ENCODE peak calls at places on chromosomes 4 and X, in eight cellular contexts. A is activated T-helper 1 cell treated with Interleukin-2 at 50 U/mL for 16 hours; F is T-helper 9 cell; U is NCI-H1105 treated with DMSO at 0.1 percent for 48 hours; B is neural crest cell; H is MM.1S; Y is NCI-H510A treated with DMSO at 0.1 percent for 48 hours; Z is activated CD8-positive, alpha-beta T cell treated with anti-CD3 and anti-CD28 coated beads, Interleukin-2, amount 10 ng/mL, durations not matched to agents 7 days and 5 days. R is an unnamed sample.
A peak's percentile ranks its signal among the peaks of the same experiment; 100 is the strongest.

GRCh38 chr4:86720508-86721068 is 126.5 kb downstream of the PTPN13 start:
- DNase-seq in A (no peak), F (no peak), U (no peak), B (no peak), H (no peak), Y (no peak), Z (no peak), R (peak; percentile 2)

GRCh38 chr4:154602404-154603020 is 9.9 kb downstream of the FGG start:
- DNase-seq in A (no peak), F (no peak), U (no peak), B (no peak), H (no peak), Y (no peak), Z (no peak), R (no peak)

GRCh38 chr4:142656178-142656577 is 189.9 kb downstream of the INPP4B start:
- DNase-seq in A (no peak), F (peak; percentile 5), U (no peak), B (no peak), H (no peak), Y (no peak), Z (no peak), R (peak; percentile 32)

GRCh38 chr4:123484291-123484926 is 87.8 kb downstream of the SPRY1 start:
- DNase-seq in A (no peak), F (no peak), U (peak; percentile 22), B (no peak), H (no peak), Y (peak; percentile 67), Z (no peak), R (no peak)

GRCh38 chr4:156628858-156629257 is 342.7 kb downstream of the PDGFC start:
- DNase-seq in A (no peak), F (no peak), U (no peak), B (no peak), H (peak; percentile 49), Y (no peak), Z (no peak), R (no peak)

GRCh38 chr4:2786152-2786671 is 6.7 kb upstream of the SH3BP2 start:
- DNase-seq in A (no peak), F (peak; percentile 48), U (no peak), B (no peak), H (no peak), Y (no peak), Z (no peak), R (no peak)

GRCh38 chr4:30956891-30957290 is 236.7 kb downstream of the PCDH7 start:
- DNase-seq in A (no peak), F (no peak), U (no peak), B (no peak), H (no peak), Y (no peak), Z (no peak), R (no peak)

GRCh38 chr4:14196141-14196540 is 568.6 kb upstream of the BOD1L1 start:
- DNase-seq in A (no peak), F (no peak), U (no peak), B (peak; percentile 62), H (peak; percentile 21), Y (no peak), Z (peak; percentile 29), R (peak; percentile 70)

GRCh38 chr4:8318509-8318908 is 49.0 kb downstream of the HTRA3 start:
- DNase-seq in A (no peak), F (no peak), U (no peak), B (no peak), H (no peak), Y (no peak), Z (no peak), R (no peak)

GRCh38 chr4:129218897-129219296 is 122.9 kb downstream of the C4orf33 start:
- DNase-seq in A (no peak), F (no peak), U (no peak), B (no peak), H (no peak), Y (no peak), Z (no peak), R (peak; percentile 5)

GRCh38 chrX:136711147-136711546 is 63.2 kb downstream of the CD40LG start:
- DNase-seq in A (no peak), F (no peak), U (peak; percentile 17), B (no peak), H (peak; percentile 59), Y (no peak), Z (no peak), R (peak; percentile 26)

GRCh38 chr4:81152839-81153713 is 61.9 kb downstream of the PRKG2 start:
- DNase-seq in A (no peak), F (no peak), U (peak; percentile 29), B (no peak), H (no peak), Y (peak; percentile 28), Z (no peak), R (no peak)

GRCh38 chr4:121738780-121739547 is 26.0 kb downstream of the SMIM43 start:
- DNase-seq in A (no peak), F (no peak), U (no peak), B (no peak), H (no peak), Y (no peak), Z (no peak), R (no peak)

GRCh38 chrX:43750248-43750676 is 94.2 kb downstream of the MAOA start:
- DNase-seq in A (no peak), F (peak; percentile 16), U (peak; percentile 54), B (peak; percentile 2), H (peak; percentile 70), Y (peak; percentile 68), Z (peak; percentile 51), R (peak; percentile 49)

GRCh38 chrX:50161143-50161542 is 39.7 kb downstream of the AKAP4 start:
- DNase-seq in A (no peak), F (no peak), U (no peak), B (no peak), H (no peak), Y (no peak), Z (no peak), R (peak; percentile 16)

GRCh38 chrX:86805241-86805640 is 657.0 kb downstream of the DACH2 start:
- DNase-seq in A (no peak), F (no peak), U (no peak), B (no peak), H (no peak), Y (no peak), Z (no peak), R (no peak)

GRCh38 chrX:25178555-25178954 is 162.8 kb upstream of the ARX start:
- DNase-seq in A (no peak), F (no peak), U (no peak), B (no peak), H (no peak), Y (no peak), Z (no peak), R (no peak)